ENCODE peak calls at places on chromosome 13, in eight cellular contexts. One of them, this sample, is unnamed.

GRCh38 chr13:41268764-41269163 is 5.4 kb upstream of the MTRF1 start:
- DNase-seq in AG04450: no peak
- DNase-seq in cardiac muscle cell: peak
- DNase-seq in lung: no peak
- DNase-seq in mammary epithelial cell: peak
- DNase-seq in hepatocyte: no peak
- DNase-seq in neuronal stem cell: peak
- DNase-seq in naive thymus-derived CD4-positive, alpha-beta T cell: no peak
- DNase-seq in this sample: no peak

GRCh38 chr13:51955281-51955771 is 55.9 kb downstream of the ATP7B start:
- DNase-seq in AG04450: no peak
- DNase-seq in lung: no peak
- DNase-seq in cardiac muscle cell: no peak
- DNase-seq in hepatocyte: no peak
- DNase-seq in mammary epithelial cell: no peak
- DNase-seq in naive thymus-derived CD4-positive, alpha-beta T cell: no peak
- DNase-seq in neuronal stem cell: no peak
- DNase-seq in this sample: no peak

GRCh38 chr13:98225036-98225940 is 48.2 kb upstream of the RNF113B start:
- DNase-seq in naive thymus-derived CD4-positive, alpha-beta T cell: no peak
- DNase-seq in neuronal stem cell: no peak
- DNase-seq in AG04450: no peak
- DNase-seq in hepatocyte: no peak
- DNase-seq in lung: no peak
- DNase-seq in cardiac muscle cell: no peak
- DNase-seq in mammary epithelial cell: no peak
- DNase-seq in this sample: no peak

GRCh38 chr13:80126382-80127068 is 214.4 kb downstream of the SPRY2 start:
- DNase-seq in hepatocyte: no peak
- DNase-seq in cardiac muscle cell: no peak
- DNase-seq in mammary epithelial cell: no peak
- DNase-seq in naive thymus-derived CD4-positive, alpha-beta T cell: no peak
- DNase-seq in neuronal stem cell: no peak
- DNase-seq in AG04450: no peak
- DNase-seq in lung: no peak
- DNase-seq in this sample: no peak

GRCh38 chr13:29943301-29944085 is 93.1 kb upstream of the UBL3 start:
- DNase-seq in neuronal stem cell: no peak
- DNase-seq in cardiac muscle cell: no peak
- DNase-seq in lung: no peak
- DNase-seq in AG04450: no peak
- DNase-seq in mammary epithelial cell: no peak
- DNase-seq in hepatocyte: no peak
- DNase-seq in naive thymus-derived CD4-positive, alpha-beta T cell: no peak
- DNase-seq in this sample: no peak

GRCh38 chr13:112558696-112559418 is 29.1 kb downstream of the TUBGCP3 start:
- DNase-seq in cardiac muscle cell: no peak
- DNase-seq in naive thymus-derived CD4-positive, alpha-beta T cell: no peak
- DNase-seq in neuronal stem cell: no peak
- DNase-seq in mammary epithelial cell: no peak
- DNase-seq in lung: no peak
- DNase-seq in hepatocyte: no peak
- DNase-seq in AG04450: no peak
- DNase-seq in this sample: no peak

GRCh38 chr13:101399365-101399764 is 16.9 kb downstream of the NALCN start:
- DNase-seq in cardiac muscle cell: no peak
- DNase-seq in lung: no peak
- DNase-seq in mammary epithelial cell: peak
- DNase-seq in neuronal stem cell: no peak
- DNase-seq in AG04450: no peak
- DNase-seq in hepatocyte: no peak
- DNase-seq in naive thymus-derived CD4-positive, alpha-beta T cell: no peak
- DNase-seq in this sample: no peak

GRCh38 chr13:20729633-20730585 is 26.4 kb downstream of the IL17D start:
- DNase-seq in neuronal stem cell: no peak
- DNase-seq in mammary epithelial cell: no peak
- DNase-seq in AG04450: no peak
- DNase-seq in hepatocyte: no peak
- DNase-seq in naive thymus-derived CD4-positive, alpha-beta T cell: no peak
- DNase-seq in cardiac muscle cell: no peak
- DNase-seq in lung: no peak
- DNase-seq in this sample: no peak

GRCh38 chr13:40453666-40454030 is 212.8 kb downstream of the FOXO1 start:
- DNase-seq in mammary epithelial cell: peak
- DNase-seq in hepatocyte: no peak
- DNase-seq in neuronal stem cell: no peak
- DNase-seq in lung: no peak
- DNase-seq in naive thymus-derived CD4-positive, alpha-beta T cell: no peak
- DNase-seq in AG04450: no peak
- DNase-seq in cardiac muscle cell: no peak
- DNase-seq in this sample: no peak

GRCh38 chr13:89967701-89968100 is 1379.8 kb upstream of the MIR17HG start:
- DNase-seq in lung: no peak
- DNase-seq in cardiac muscle cell: no peak
- DNase-seq in neuronal stem cell: no peak
- DNase-seq in mammary epithelial cell: no peak
- DNase-seq in naive thymus-derived CD4-positive, alpha-beta T cell: no peak
- DNase-seq in hepatocyte: no peak
- DNase-seq in AG04450: no peak
- DNase-seq in this sample: no peak

GRCh38 chr13:52096062-52096461 is 32.8 kb downstream of the NEK5 start:
- DNase-seq in mammary epithelial cell: no peak
- DNase-seq in AG04450: no peak
- DNase-seq in cardiac muscle cell: no peak
- DNase-seq in neuronal stem cell: no peak
- DNase-seq in naive thymus-derived CD4-positive, alpha-beta T cell: no peak
- DNase-seq in hepatocyte: no peak
- DNase-seq in lung: no peak
- DNase-seq in this sample: no peak

GRCh38 chr13:93932901-93933300 is 546.6 kb downstream of the DCT start:
- DNase-seq in hepatocyte: no peak
- DNase-seq in cardiac muscle cell: no peak
- DNase-seq in naive thymus-derived CD4-positive, alpha-beta T cell: no peak
- DNase-seq in AG04450: no peak
- DNase-seq in lung: no peak
- DNase-seq in neuronal stem cell: no peak
- DNase-seq in mammary epithelial cell: no peak
- DNase-seq in this sample: no peak

GRCh38 chr13:57716295-57716694 is 84.8 kb downstream of the PCDH17 start:
- DNase-seq in mammary epithelial cell: no peak
- DNase-seq in cardiac muscle cell: no peak
- DNase-seq in AG04450: no peak
- DNase-seq in naive thymus-derived CD4-positive, alpha-beta T cell: no peak
- DNase-seq in neuronal stem cell: no peak
- DNase-seq in lung: peak
- DNase-seq in hepatocyte: peak
- DNase-seq in this sample: no peak

GRCh38 chr13:111531505-111531904 is 211.1 kb downstream of the TEX29 start:
- DNase-seq in neuronal stem cell: no peak
- DNase-seq in cardiac muscle cell: peak
- DNase-seq in lung: no peak
- DNase-seq in AG04450: no peak
- DNase-seq in hepatocyte: peak
- DNase-seq in mammary epithelial cell: no peak
- DNase-seq in naive thymus-derived CD4-positive, alpha-beta T cell: no peak
- DNase-seq in this sample: no peak

GRCh38 chr13:30581582-30581981 is 36.1 kb upstream of the USPL1 start:
- DNase-seq in neuronal stem cell: no peak
- DNase-seq in AG04450: no peak
- DNase-seq in lung: no peak
- DNase-seq in mammary epithelial cell: no peak
- DNase-seq in hepatocyte: no peak
- DNase-seq in naive thymus-derived CD4-positive, alpha-beta T cell: no peak
- DNase-seq in cardiac muscle cell: peak
- DNase-seq in this sample: peak

GRCh38 chr13:44317752-44318550 is 55.7 kb upstream of the SERP2 start:
- DNase-seq in cardiac muscle cell: no peak
- DNase-seq in lung: no peak
- DNase-seq in hepatocyte: no peak
- DNase-seq in mammary epithelial cell: peak
- DNase-seq in AG04450: no peak
- DNase-seq in naive thymus-derived CD4-positive, alpha-beta T cell: no peak
- DNase-seq in neuronal stem cell: no peak
- DNase-seq in this sample: no peak

GRCh38 chr13:97223711-97224461 is 1.8 kb downstream of the MBNL2 start:
- DNase-seq in naive thymus-derived CD4-positive, alpha-beta T cell: no peak
- DNase-seq in neuronal stem cell: peak
- DNase-seq in AG04450: peak
- DNase-seq in hepatocyte: peak
- DNase-seq in cardiac muscle cell: peak
- DNase-seq in lung: peak
- DNase-seq in mammary epithelial cell: peak
- DNase-seq in this sample: peak

GRCh38 chr13:110447058-110447511 is 114.4 kb downstream of the RAB20 start:
- DNase-seq in neuronal stem cell: no peak
- DNase-seq in naive thymus-derived CD4-positive, alpha-beta T cell: no peak
- DNase-seq in cardiac muscle cell: no peak
- DNase-seq in lung: no peak
- DNase-seq in hepatocyte: no peak
- DNase-seq in mammary epithelial cell: no peak
- DNase-seq in AG04450: no peak
- DNase-seq in this sample: no peak

GRCh38 chr13:75908137-75908536 is 272.0 kb downstream of the LMO7 start:
- DNase-seq in hepatocyte: no peak
- DNase-seq in neuronal stem cell: no peak
- DNase-seq in mammary epithelial cell: no peak
- DNase-seq in lung: no peak
- DNase-seq in naive thymus-derived CD4-positive, alpha-beta T cell: no peak
- DNase-seq in AG04450: no peak
- DNase-seq in cardiac muscle cell: no peak
- DNase-seq in this sample: no peak

GRCh38 chr13:99689955-99690354 is 188.7 kb downstream of the TM9SF2 start:
- DNase-seq in AG04450: no peak
- DNase-seq in neuronal stem cell: no peak
- DNase-seq in mammary epithelial cell: no peak
- DNase-seq in hepatocyte: no peak
- DNase-seq in cardiac muscle cell: no peak
- DNase-seq in naive thymus-derived CD4-positive, alpha-beta T cell: no peak
- DNase-seq in lung: no peak
- DNase-seq in this sample: no peak

GRCh38 chr13:85313761-85314503 is 485.3 kb downstream of the SLITRK6 start:
- DNase-seq in lung: no peak
- DNase-seq in mammary epithelial cell: peak
- DNase-seq in AG04450: no peak
- DNase-seq in neuronal stem cell: no peak
- DNase-seq in cardiac muscle cell: peak
- DNase-seq in naive thymus-derived CD4-positive, alpha-beta T cell: no peak
- DNase-seq in hepatocyte: peak
- DNase-seq in this sample: no peak

DNA sequence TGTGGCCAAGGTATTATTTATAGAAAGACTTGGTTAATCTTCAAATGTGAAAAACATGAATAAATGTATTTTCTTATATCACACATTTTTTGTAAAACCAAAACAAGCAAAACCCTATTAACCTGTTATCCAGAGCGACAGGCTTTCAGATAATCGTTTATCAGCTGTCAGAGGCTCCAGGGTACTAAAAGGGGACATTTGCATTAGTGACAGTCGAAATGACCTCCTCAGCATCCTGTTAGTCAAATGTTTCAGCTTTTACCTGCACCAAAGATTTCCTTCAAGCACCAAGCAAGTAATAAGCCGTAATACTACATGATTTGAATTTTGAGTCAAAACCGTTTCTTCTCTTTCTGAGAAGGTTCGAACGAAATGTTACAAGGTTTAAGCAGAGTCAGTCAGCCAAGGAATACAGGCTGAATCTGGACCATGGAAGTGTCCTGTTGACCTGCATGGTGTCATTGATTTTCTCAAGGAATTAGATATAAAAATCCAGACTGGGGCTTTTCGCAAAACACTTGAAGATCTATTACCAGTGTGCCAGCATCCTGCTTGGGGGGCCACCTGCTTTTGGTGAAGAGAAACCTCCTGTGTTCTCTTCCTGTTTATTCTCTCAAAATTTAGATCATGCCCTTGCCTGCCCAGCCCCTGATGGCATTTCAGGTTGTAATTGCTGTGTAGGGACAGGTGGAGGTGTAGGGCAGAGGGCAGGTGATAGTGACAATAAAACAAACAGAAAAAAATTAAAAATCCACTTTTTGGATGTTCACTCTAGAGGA is 11.3 kb upstream of the RFC3 start:
- DNase-seq in cardiac muscle cell: no peak
- DNase-seq in AG04450: no peak
- DNase-seq in neuronal stem cell: no peak
- DNase-seq in mammary epithelial cell: no peak
- DNase-seq in hepatocyte: no peak
- DNase-seq in naive thymus-derived CD4-positive, alpha-beta T cell: no peak
- DNase-seq in lung: no peak
- DNase-seq in this sample: peak
- H3K4me3 ChIP-seq in cardiac muscle cell: no peak
- H3K4me3 ChIP-seq in AG04450: no peak
- H3K4me3 ChIP-seq in neuronal stem cell: no peak
- H3K4me3 ChIP-seq in mammary epithelial cell: no peak
- H3K4me3 ChIP-seq in hepatocyte: no peak
- H3K4me3 ChIP-seq in naive thymus-derived CD4-positive, alpha-beta T cell: no peak
- H3K4me3 ChIP-seq in lung: no peak
- H3K4me3 ChIP-seq in this sample: no peak

GRCh38 chr13:50686547-50686946 is 156.9 kb downstream of the DLEU7 start:
- DNase-seq in naive thymus-derived CD4-positive, alpha-beta T cell: no peak
- DNase-seq in hepatocyte: no peak
- DNase-seq in lung: no peak
- DNase-seq in cardiac muscle cell: no peak
- DNase-seq in AG04450: no peak
- DNase-seq in mammary epithelial cell: no peak
- DNase-seq in neuronal stem cell: no peak
- DNase-seq in this sample: no peak
- H3K27ac ChIP-seq in naive thymus-derived CD4-positive, alpha-beta T cell: no peak
- H3K27ac ChIP-seq in hepatocyte: no peak
- H3K27ac ChIP-seq in lung: peak
- H3K27ac ChIP-seq in cardiac muscle cell: no peak
- H3K27ac ChIP-seq in AG04450: no peak
- H3K27ac ChIP-seq in mammary epithelial cell: no peak
- H3K27ac ChIP-seq in neuronal stem cell: no peak
- H3K27ac ChIP-seq in this sample: no peak

GRCh38 chr13:106520205-106521004 is 15.1 kb downstream of the EFNB2 start:
- DNase-seq in cardiac muscle cell: peak
- DNase-seq in neuronal stem cell: no peak
- DNase-seq in naive thymus-derived CD4-positive, alpha-beta T cell: no peak
- DNase-seq in lung: no peak
- DNase-seq in AG04450: no peak
- DNase-seq in mammary epithelial cell: no peak
- DNase-seq in hepatocyte: no peak
- DNase-seq in this sample: no peak
- H3K4me3 ChIP-seq in cardiac muscle cell: no peak
- H3K4me3 ChIP-seq in neuronal stem cell: no peak
- H3K4me3 ChIP-seq in naive thymus-derived CD4-positive, alpha-beta T cell: no peak
- H3K4me3 ChIP-seq in lung: no peak
- H3K4me3 ChIP-seq in AG04450: no peak
- H3K4me3 ChIP-seq in mammary epithelial cell: no peak
- H3K4me3 ChIP-seq in hepatocyte: no peak
- H3K4me3 ChIP-seq in this sample: no peak

DNA sequence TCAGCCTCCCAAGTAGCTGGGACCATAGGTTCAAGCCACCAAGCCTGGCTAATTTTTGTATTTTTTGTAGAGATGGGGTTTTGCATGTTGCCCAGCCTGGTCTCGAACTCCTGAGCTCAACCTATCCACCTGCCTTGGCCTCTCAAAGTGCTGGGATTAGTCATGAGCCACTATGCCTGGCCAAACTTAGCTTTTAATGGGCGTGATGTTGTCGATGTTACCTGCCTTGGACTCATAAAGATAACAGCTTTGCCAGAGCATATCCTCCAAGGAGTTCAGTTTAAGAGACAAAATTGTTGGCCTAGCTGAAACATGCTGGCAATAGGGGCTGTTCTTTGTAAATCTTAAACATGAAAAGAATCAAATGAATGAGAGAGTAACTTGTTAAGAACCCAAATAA is 13.1 kb downstream of the POLR1D start:
- DNase-seq in lung: no peak
- DNase-seq in cardiac muscle cell: no peak
- DNase-seq in AG04450: no peak
- DNase-seq in mammary epithelial cell: peak
- DNase-seq in naive thymus-derived CD4-positive, alpha-beta T cell: no peak
- DNase-seq in neuronal stem cell: no peak
- DNase-seq in hepatocyte: no peak
- DNase-seq in this sample: no peak
- H3K27ac ChIP-seq in lung: no peak
- H3K27ac ChIP-seq in cardiac muscle cell: no peak
- H3K27ac ChIP-seq in AG04450: no peak
- H3K27ac ChIP-seq in mammary epithelial cell: peak
- H3K27ac ChIP-seq in naive thymus-derived CD4-positive, alpha-beta T cell: no peak
- H3K27ac ChIP-seq in neuronal stem cell: no peak
- H3K27ac ChIP-seq in hepatocyte: no peak
- H3K27ac ChIP-seq in this sample: no peak